ENCODE peak calls at places on chromosomes 2 and 18, in eight cellular contexts. L is breast epithelium, C is spleen, R is GM23338, D is HCT116, N is stomach, B is HL-60, E is endothelial cell of umbilical vein. U is an unnamed sample.

GRCh38 chr2:168915433-168916328 is 14.6 kb downstream of the G6PC2 start:
- DNase-seq in L (no peak), C (no peak), R (no peak), D (no peak), N (no peak), B (no peak), E (no peak), U (no peak)

GRCh38 chr18:1526996-1527395 is 622.3 kb downstream of the ADCYAP1 start:
- DNase-seq in L (no peak), C (no peak), R (no peak), D (no peak), N (no peak), B (no peak), E (no peak), U (no peak)

GRCh38 chr2:178005756-178006155 is 66.8 kb downstream of the PDE11A start:
- DNase-seq in L (no peak), C (no peak), R (no peak), D (no peak), N (no peak), B (no peak), E (no peak), U (no peak)

GRCh38 chr18:48934708-48935432 is 15.9 kb downstream of the SMAD7 start:
- DNase-seq in L (peak; percentile 67), C (peak; percentile 86), R (no peak), D (no peak), N (peak; percentile 75), B (peak; percentile 72), E (peak; percentile 49), U (no peak)

GRCh38 chr2:74225698-74226459 is 27.5 kb downstream of the MTHFD2 start:
- DNase-seq in L (no peak), C (no peak), R (no peak), D (no peak), N (no peak), B (no peak), E (no peak), U (no peak)

GRCh38 chr18:48732767-48733424 is 194.1 kb downstream of the CTIF start:
- DNase-seq in L (no peak), C (no peak), R (no peak), D (no peak), N (no peak), B (no peak), E (no peak), U (no peak)

GRCh38 chr2:216474925-216475670 is 23.5 kb upstream of the RPL37A start:
- DNase-seq in L (no peak), C (no peak), R (no peak), D (no peak), N (no peak), B (peak; percentile 26), E (no peak), U (no peak)

GRCh38 chr2:30191107-30191506 is 40.2 kb upstream of the LBH start:
- DNase-seq in L (no peak), C (no peak), R (no peak), D (no peak), N (peak; percentile 7), B (no peak), E (no peak), U (no peak)

GRCh38 chr2:238369516-238370481 is 49.5 kb downstream of the TRAF3IP1 start:
- DNase-seq in L (no peak), C (no peak), R (no peak), D (no peak), N (no peak), B (no peak), E (no peak), U (no peak)

GRCh38 chr2:39837856-39838453 is 58.9 kb upstream of the THUMPD2 start:
- DNase-seq in L (no peak), C (no peak), R (peak; percentile 58), D (peak; percentile 21), N (peak; percentile 42), B (peak; percentile 14), E (peak; percentile 18), U (no peak)

GRCh38 chr18:8177330-8178016 is 431.8 kb upstream of the RAB12 start:
- DNase-seq in L (no peak), C (no peak), R (peak; percentile 50), D (no peak), N (peak; percentile 28), B (no peak), E (peak; percentile 7), U (no peak)

GRCh38 chr2:107001081-107001480 is 115.1 kb upstream of the ST6GAL2 start:
- DNase-seq in L (no peak), C (no peak), R (no peak), D (no peak), N (no peak), B (no peak), E (no peak), U (no peak)

GRCh38 chr2:6773007-6773693 is 92.6 kb downstream of the CMPK2 start:
- DNase-seq in L (peak; percentile 64), C (peak; percentile 92), R (peak; percentile 88), D (peak; percentile 26), N (peak; percentile 66), B (peak; percentile 44), E (peak; percentile 9), U (peak; percentile 31)

DNA sequence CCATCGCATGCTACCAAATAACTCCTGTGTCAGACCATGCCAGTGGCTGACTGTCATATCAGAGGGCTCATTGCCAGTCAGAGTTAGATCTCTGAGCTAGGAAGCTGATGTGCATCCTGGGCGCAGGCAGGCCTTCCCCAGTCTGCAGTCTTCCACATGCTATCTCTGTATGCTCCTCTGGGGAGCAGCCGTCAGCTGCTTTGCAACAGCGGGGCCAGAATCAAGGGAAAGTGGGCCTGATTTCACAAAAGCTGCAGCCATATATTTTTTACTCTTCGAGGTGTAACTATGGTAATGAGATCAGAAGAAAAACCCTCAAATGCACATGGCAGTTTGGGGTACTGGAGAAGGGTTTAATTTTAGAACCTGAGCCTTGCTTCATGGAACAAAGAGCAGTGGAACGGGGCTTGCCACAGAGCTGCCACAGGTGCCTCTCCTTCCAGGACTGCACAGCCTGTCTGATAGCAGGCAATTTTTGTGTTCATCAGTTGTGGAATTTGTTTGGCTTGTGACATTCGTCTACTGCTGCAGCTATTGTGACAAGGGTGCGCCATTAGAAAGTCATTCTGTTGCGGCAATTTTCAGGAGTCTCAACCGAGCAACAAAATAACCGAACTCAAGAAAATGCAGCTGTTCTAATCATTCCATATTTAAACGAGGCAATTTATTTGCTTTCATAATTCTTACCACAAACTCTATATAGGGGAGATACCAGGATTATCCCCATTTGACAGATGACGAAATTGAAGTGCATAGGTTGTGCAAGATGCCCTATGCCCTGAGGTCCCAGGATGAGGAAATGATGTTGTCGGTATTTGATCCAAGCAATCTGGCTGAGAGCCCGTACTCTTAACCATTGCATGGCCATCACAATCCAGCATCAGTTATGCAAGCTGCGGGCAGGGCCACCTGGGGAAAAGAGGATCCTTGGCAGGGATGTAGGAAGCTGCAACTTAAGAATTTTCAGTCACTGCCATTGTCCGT is 109.6 kb upstream of the CYRIA start:
- DNase-seq in L (no peak), C (no peak), R (peak; percentile 59), D (no peak), N (no peak), B (no peak), E (no peak), U (no peak)
- TF ChIP-seq CTCF in L (no peak), C (no peak), R (peak; percentile 51), D (no peak), N (no peak), B (peak; percentile 27), E (no peak), U (no peak)

DNA sequence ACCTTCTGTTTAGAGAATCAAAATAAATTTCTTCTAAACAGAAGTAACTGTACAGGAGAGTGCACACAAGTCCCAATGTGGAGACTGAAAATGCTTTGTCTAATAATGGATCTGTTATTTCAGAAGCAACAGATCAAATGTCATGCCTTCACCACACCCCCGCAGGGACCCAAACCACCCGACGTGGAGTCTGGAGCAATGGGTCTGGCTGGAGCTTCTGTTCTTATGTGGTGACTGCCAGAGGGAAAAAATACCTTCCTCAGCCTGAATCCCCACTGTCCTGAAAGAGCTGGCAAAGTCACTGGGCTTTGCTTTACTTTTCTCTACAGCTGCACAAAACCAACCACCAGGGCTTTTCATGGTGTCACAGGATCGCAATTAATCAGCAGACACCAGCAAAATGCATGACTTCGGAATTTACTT is 119.0 kb upstream of the ZFP36L2 start:
- DNase-seq in L (no peak), C (no peak), R (peak; percentile 44), D (no peak), N (no peak), B (no peak), E (peak; percentile 36), U (no peak)
- TF ChIP-seq POLR2AphosphoS5 in L (no peak), C (no peak), R (no peak), D (no peak), N (no peak), B (no peak), E (no peak), U (no peak)

GRCh38 chr2:108855194-108855593 is 68.6 kb downstream of the CCDC138 start:
- DNase-seq in L (no peak), C (no peak), R (peak; percentile 5), D (no peak), N (no peak), B (no peak), E (peak; percentile 24), U (no peak)
- TF ChIP-seq CTCF in L (peak; percentile 46), C (no peak), R (peak; percentile 35), D (no peak), N (peak; percentile 15), B (no peak), E (no peak), U (no peak)

GRCh38 chr2:237280937-237281336 is 133.0 kb downstream of the COL6A3 start:
- DNase-seq in L (no peak), C (no peak), R (no peak), D (no peak), N (no peak), B (no peak), E (no peak), U (no peak)

GRCh38 chr2:237280235-237280634 is 133.7 kb downstream of the COL6A3 start:
- DNase-seq in L (no peak), C (no peak), R (no peak), D (no peak), N (no peak), B (no peak), E (no peak), U (no peak)

GRCh38 chr2:237282568-237283128 is 131.3 kb downstream of the COL6A3 start:
- DNase-seq in L (no peak), C (no peak), R (no peak), D (no peak), N (no peak), B (no peak), E (no peak), U (no peak)

GRCh38 chr2:237281900-237282306 is 132.1 kb downstream of the COL6A3 start:
- DNase-seq in L (no peak), C (no peak), R (no peak), D (no peak), N (no peak), B (no peak), E (no peak), U (no peak)

DNA sequence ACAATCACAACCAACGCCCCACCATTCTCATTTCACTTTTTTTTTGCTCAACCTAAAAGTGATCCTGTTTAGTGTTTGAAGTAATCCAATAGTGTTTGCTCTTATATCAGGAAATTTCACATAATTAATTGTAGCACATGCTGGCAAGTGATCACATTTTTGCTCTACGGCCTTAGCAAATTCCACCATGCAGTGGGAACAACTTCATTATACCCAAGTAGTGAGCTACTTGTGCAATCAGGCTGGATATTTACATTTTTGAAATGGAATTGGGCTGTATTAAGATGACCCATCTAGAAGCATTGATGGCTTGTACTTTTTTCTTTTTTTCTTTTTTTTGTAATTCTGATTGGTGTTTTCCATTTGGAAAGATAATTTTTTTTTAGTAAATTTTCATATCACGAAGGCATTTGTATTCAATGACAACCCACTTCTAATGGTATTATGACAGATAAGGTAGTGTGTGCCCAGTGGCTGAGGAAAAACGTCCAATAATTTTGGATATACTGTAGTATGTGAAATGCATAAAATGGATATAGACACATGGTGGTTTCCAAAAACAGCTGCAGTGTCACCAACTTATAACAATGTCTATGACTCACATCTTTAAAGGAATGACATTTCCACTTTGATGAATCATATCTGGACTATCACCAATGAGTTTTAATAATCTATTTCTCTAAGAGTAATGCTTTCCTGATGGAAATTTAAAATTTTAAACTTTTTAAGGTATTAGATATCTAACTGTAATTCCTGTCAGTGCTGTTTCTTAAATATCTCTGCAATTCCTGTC is 130.6 kb downstream of the COL6A3 start:
- DNase-seq in L (no peak), C (no peak), R (no peak), D (no peak), N (no peak), B (no peak), E (no peak), U (no peak)
- TF ChIP-seq POLR2AphosphoS5 in L (no peak), C (no peak), R (no peak), D (no peak), N (no peak), B (no peak), E (no peak), U (no peak)